ENCODE peak calls at places on chromosomes 13 and 19, in four cellular contexts. N, F, O and B are unnamed samples.

GRCh38 chr19:40177286-40178070 is 13.7 kb upstream of the MAP3K10 start:
- DNase-seq in N (no peak), F (no peak), O (peak; percentile 28), B (no peak)

GRCh38 chr13:45207319-45207718 is 6.5 kb upstream of the KCTD4 start:
- DNase-seq in O (no peak), N (no peak), F (no peak), B (no peak)

GRCh38 chr13:45101327-45102018 is 18.8 kb upstream of the GTF2F2 start:
- DNase-seq in F (no peak), N (no peak), O (no peak), B (no peak)

GRCh38 chr13:79631260-79631659 is 150.3 kb downstream of the NDFIP2 start:
- DNase-seq in F (peak; percentile 38), N (peak; percentile 95), O (peak; percentile 97), B (no peak)

GRCh38 chr13:48749699-48750473 is 96.2 kb downstream of the CYSLTR2 start:
- DNase-seq in F (peak; percentile 85), O (peak; percentile 99), N (peak; percentile 98), B (peak; percentile 88)

GRCh38 chr19:46296722-46297431 is at the start of gene HIF3A:
- DNase-seq in O (no peak), N (no peak), F (no peak), B (peak; percentile 64)

GRCh38 chr13:44768233-44768632 is 192.1 kb upstream of the TSC22D1 start:
- DNase-seq in O (no peak), F (no peak), N (no peak), B (no peak)

GRCh38 chr19:16496613-16496983 is 404 bp downstream of the C19orf44 start:
- DNase-seq in O (peak; percentile 50), N (peak; percentile 53), F (peak; percentile 72), B (peak; percentile 54)

GRCh38 chr19:23981863-23982262 is 67.2 kb downstream of the ZNF726 start:
- DNase-seq in F (no peak), N (no peak), O (no peak), B (no peak)

GRCh38 chr13:59651479-59651878 is 512.2 kb downstream of the DIAPH3 start:
- DNase-seq in F (no peak), O (no peak), N (no peak), B (no peak)

GRCh38 chr19:872266-872951 is 12.9 kb downstream of the CFD start:
- DNase-seq in O (peak; percentile 21), F (peak; percentile 59), N (peak; percentile 45), B (no peak)

GRCh38 chr13:26984337-26984736 is 187.3 kb downstream of the USP12 start:
- DNase-seq in F (no peak), N (no peak), O (no peak), B (no peak)

GRCh38 chr13:42947925-42948324 is 44.1 kb downstream of the EPSTI1 start:
- DNase-seq in F (no peak), N (no peak), O (no peak), B (no peak)

GRCh38 chr19:11480081-11480926 is 542 bp downstream of the ELAVL3 start:
- DNase-seq in O (no peak), F (no peak), N (no peak), B (no peak)

GRCh38 chr13:53782400-53783030 is 753.9 kb downstream of the OLFM4 start:
- DNase-seq in F (no peak), O (peak; percentile 20), N (peak; percentile 67), B (no peak)

GRCh38 chr13:67283602-67284001 is 53.5 kb upstream of the PCDH9 start:
- DNase-seq in N (peak; percentile 3), O (peak; percentile 1), F (no peak), B (no peak)

GRCh38 chr13:113905018-113905417 is 41.1 kb upstream of the GAS6 start:
- DNase-seq in O (no peak), F (no peak), N (no peak), B (no peak)

GRCh38 chr19:45076851-45077730 is 813 bp upstream of the ZNF296 start:
- DNase-seq in F (no peak), O (no peak), N (no peak), B (no peak)

GRCh38 chr13:33352023-33352422 is 66.5 kb upstream of the STARD13 start:
- DNase-seq in F (no peak), N (no peak), O (no peak), B (no peak)

GRCh38 chr13:74227476-74228158 is 93.4 kb upstream of the KLF12 start:
- DNase-seq in O (no peak), N (no peak), F (no peak), B (no peak)

GRCh38 chr13:43232866-43233265 is 209.5 kb downstream of the DNAJC15 start:
- DNase-seq in O (peak; percentile 39), N (peak; percentile 81), F (no peak), B (no peak)

GRCh38 chr13:90375851-90376250 is 971.6 kb upstream of the MIR17HG start:
- DNase-seq in O (no peak), N (peak; percentile 47), F (no peak), B (no peak)

GRCh38 chr13:29706923-29707322 is 111.4 kb upstream of the SLC7A1 start:
- DNase-seq in O (no peak), F (no peak), N (no peak), B (no peak)

GRCh38 chr19:6730153-6730804 is 7.1 kb downstream of the GPR108 start:
- DNase-seq in O (no peak), N (no peak), F (no peak), B (peak; percentile 53)

GRCh38 chr19:56971230-56971629 is 130.7 kb upstream of the PEG3 start:
- DNase-seq in N (no peak), F (no peak), O (no peak), B (no peak)
- H3K9me3 ChIP-seq in N (peaks cover 18% of the 10 kb centered on the region), F (no peaks in the 10 kb centered on the region), O (peaks cover 41% of the 10 kb centered on the region), B (no peaks in the 10 kb centered on the region)

DNA sequence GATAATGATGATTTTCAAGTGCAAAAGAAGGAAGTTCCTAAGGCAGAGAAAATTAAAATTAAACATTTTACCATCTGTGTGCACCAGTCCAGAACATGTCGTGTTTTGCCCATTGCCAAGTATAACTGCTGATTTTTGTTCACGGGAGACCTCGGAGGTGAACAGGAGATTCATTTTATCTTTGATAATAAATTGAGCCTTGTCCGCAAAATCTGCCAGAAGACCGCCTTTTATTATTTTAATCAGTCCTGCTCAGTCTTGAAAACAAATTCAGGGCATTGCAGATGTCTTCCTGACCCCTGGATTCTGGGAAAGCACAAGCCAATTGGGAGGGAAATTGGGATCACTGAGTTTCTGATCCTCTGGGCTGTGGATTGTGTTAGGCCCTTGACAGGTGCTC is 165.9 kb downstream of the STK24 start:
- DNase-seq in F (no peak), N (no peak), O (no peak), B (no peak)
- H3K36me3 ChIP-seq in F (no peaks in the 10 kb centered on the region), N (no peaks in the 10 kb centered on the region), O (peaks cover 3% of the 10 kb centered on the region), B (no peaks in the 10 kb centered on the region)

DNA sequence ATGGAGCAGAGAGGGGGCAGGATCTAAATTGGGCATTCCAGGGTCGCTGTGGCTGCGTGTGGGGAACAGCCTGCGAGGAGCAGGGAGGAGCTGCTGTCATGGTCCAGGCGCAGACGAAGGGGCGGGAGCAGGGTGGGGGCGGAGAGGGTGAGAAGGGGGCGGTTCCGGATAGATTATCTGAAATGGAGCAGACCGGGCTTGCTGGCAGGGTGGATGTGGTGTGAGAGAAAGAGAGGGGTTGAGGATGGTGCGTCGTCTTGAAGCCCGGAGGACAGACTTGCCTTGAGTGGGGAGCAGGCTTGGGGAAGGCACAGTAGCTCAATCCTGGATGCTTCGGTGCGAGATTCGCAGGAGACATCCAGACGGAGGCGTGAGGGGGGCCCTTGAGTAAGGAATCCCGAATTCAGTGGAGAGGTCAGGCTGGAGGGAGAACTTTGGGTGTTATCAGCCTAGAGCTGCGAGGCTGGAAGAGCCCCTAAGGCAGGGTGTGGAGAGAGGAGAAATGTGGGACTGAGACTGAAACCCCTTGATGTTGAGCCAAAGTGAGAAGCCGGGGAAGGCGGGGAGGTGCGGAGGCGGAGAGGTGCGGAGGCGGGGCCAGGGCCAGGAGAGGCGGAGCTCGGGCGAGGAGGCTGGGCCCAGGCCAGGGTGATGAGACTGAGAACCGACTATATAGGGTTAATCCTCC is 40.7 kb downstream of the DPF1 start:
- DNase-seq in N (no peak), F (peak; percentile 27), O (no peak), B (peak; percentile 28)
- H3K4me3 ChIP-seq in N (no peak overlapping the region), F (peak overlapping the region; percentile 17), O (no peak overlapping the region), B (peak overlapping the region; percentile 6)

GRCh38 chr19:51919606-51920005 is 7.7 kb upstream of the ZNF613 start:
- DNase-seq in N (no peak), O (no peak), F (no peak), B (no peak)
- H3K9me3 ChIP-seq in N (peaks cover 74% of the 10 kb centered on the region), O (peaks cover 70% of the 10 kb centered on the region), F (peaks cover 63% of the 10 kb centered on the region), B (no peaks in the 10 kb centered on the region)

GRCh38 chr13:41465965-41466364 is 8.6 kb downstream of the RGCC start:
- DNase-seq in O (no peak), F (no peak), N (no peak), B (no peak)

GRCh38 chr13:41465215-41465907 is 8.0 kb downstream of the RGCC start:
- DNase-seq in O (peak; percentile 81), N (peak; percentile 47), F (peak; percentile 41), B (no peak)

GRCh38 chr13:41470187-41470586 is 12.8 kb downstream of the RGCC start:
- DNase-seq in O (no peak), N (no peak), F (no peak), B (no peak)

GRCh38 chr13:41468631-41469030 is 11.3 kb downstream of the RGCC start:
- DNase-seq in N (no peak), F (no peak), O (peak; percentile 19), B (no peak)

DNA sequence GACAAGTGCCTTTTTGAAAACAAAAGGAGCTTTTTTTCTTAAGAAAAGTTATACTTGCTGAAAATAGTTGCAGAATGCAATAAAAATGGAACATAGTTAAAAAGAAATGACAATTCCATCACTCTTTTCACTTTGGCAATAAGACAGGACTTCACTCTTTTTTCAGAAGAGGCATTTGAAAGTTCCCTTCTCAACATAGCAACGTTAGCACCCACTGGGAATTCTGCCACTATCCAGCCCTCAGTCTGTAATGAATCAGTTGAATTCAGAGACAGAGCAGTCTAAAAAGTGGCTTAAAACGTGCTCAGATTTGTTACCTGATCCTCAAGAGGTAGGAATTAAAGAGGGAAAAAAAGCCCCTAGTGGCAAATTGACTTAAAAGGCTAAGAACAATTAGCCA is 10.2 kb downstream of the RGCC start:
- DNase-seq in O (no peak), N (no peak), F (no peak), B (no peak)
- H3K36me3 ChIP-seq in O (no peaks in the 10 kb centered on the region), N (no peaks in the 10 kb centered on the region), F (no peaks in the 10 kb centered on the region), B (no peaks in the 10 kb centered on the region)

GRCh38 chr19:3554254-3555083 is 2.9 kb downstream of the MFSD12 start:
- DNase-seq in O (no peak), N (no peak), F (no peak), B (no peak)
- H3K4me3 ChIP-seq in O (no peak overlapping the region), N (no peak overlapping the region), F (no peak overlapping the region), B (no peak overlapping the region)